ENCODE peak calls at places on chromosomes 5 and 9, in five cellular contexts. O is fibroblast of pulmonary artery, W is progenitor cell of endocrine pancreas, C is KBM-7, K is upper lobe of right lung. Z is an unnamed sample.

GRCh38 chr5:126433708-126434107 is 10.5 kb downstream of the GRAMD2B start:
- DNase-seq in O (peak; percentile 42), K (no peak), C (no peak), W (no peak), Z (peak; percentile 70)

GRCh38 chr5:78717674-78718073 is 69.1 kb upstream of the LHFPL2 start:
- DNase-seq in W (no peak), O (no peak), K (no peak), C (no peak), Z (no peak)

GRCh38 chr9:126468141-126468825 is 141.7 kb downstream of the MVB12B start:
- DNase-seq in K (peak; percentile 49), C (no peak), O (no peak), W (no peak), Z (no peak)

GRCh38 chr9:95822583-95823431 is 52.7 kb upstream of the ERCC6L2 start:
- DNase-seq in K (no peak), C (no peak), O (peak; percentile 83), W (no peak), Z (no peak)

GRCh38 chr5:36796171-36796570 is 80.4 kb upstream of the NIPBL start:
- DNase-seq in C (no peak), W (no peak), O (no peak), K (no peak), Z (no peak)

GRCh38 chr9:93072383-93072795 is 13.9 kb downstream of the SUSD3 start:
- DNase-seq in O (peak; percentile 37), W (no peak), C (no peak), K (no peak), Z (no peak)

GRCh38 chr5:11797132-11797531 is 107.1 kb downstream of the CTNND2 start:
- DNase-seq in K (no peak), W (no peak), O (no peak), C (no peak), Z (peak; percentile 33)

GRCh38 chr5:177302354-177303110 is 987 bp downstream of the RAB24 start:
- DNase-seq in O (no peak), K (no peak), W (no peak), C (no peak), Z (no peak)

GRCh38 chr9:2181794-2182193 is 166.6 kb downstream of the SMARCA2 start:
- DNase-seq in C (peak; percentile 55), W (no peak), K (no peak), O (peak; percentile 42), Z (peak; percentile 33)

GRCh38 chr5:81830602-81831001 is 79.7 kb upstream of the SSBP2 start:
- DNase-seq in O (no peak), C (peak; percentile 72), K (no peak), W (no peak), Z (no peak)

GRCh38 chr5:113128082-113128481 is 151.5 kb downstream of the DCP2 start:
- DNase-seq in C (no peak), K (no peak), W (no peak), O (no peak), Z (no peak)

GRCh38 chr5:108251350-108251749 is 130.5 kb downstream of the FBXL17 start:
- DNase-seq in W (no peak), C (no peak), O (peak; percentile 61), K (no peak), Z (no peak)

GRCh38 chr9:98185021-98185567 is 7.3 kb downstream of the CORO2A start:
- DNase-seq in K (no peak), C (no peak), O (no peak), W (no peak), Z (no peak)

GRCh38 chr5:57986746-57987145 is 473.1 kb downstream of the PLK2 start:
- DNase-seq in W (no peak), K (no peak), O (peak; percentile 58), C (no peak), Z (no peak)

GRCh38 chr9:126939821-126940221 is 25.2 kb downstream of the RALGPS1 start:
- DNase-seq in W (no peak), O (no peak), K (peak; percentile 71), C (no peak), Z (no peak)

GRCh38 chr5:2710910-2711309 is 40.6 kb downstream of the IRX2 start:
- DNase-seq in O (peak; percentile 20), W (no peak), K (no peak), C (no peak), Z (no peak)

GRCh38 chr5:61486476-61486875 is 154.4 kb downstream of the ZSWIM6 start:
- DNase-seq in W (no peak), C (no peak), K (no peak), O (no peak), Z (no peak)

GRCh38 chr5:171531638-171532037 is 112.2 kb downstream of the FGF18 start:
- DNase-seq in W (no peak), C (no peak), O (no peak), K (no peak), Z (no peak)

GRCh38 chr9:135778421-135778820 is 76.4 kb downstream of the KCNT1 start:
- DNase-seq in C (no peak), O (no peak), K (no peak), W (no peak), Z (no peak)

GRCh38 chr9:91948423-91949292 is 1.4 kb downstream of the ROR2 start:
- DNase-seq in C (no peak), W (peak; percentile 70), O (peak; percentile 67), K (peak; percentile 76), Z (no peak)

GRCh38 chr9:13485068-13485596 is 205.6 kb upstream of the MPDZ start:
- DNase-seq in C (no peak), W (no peak), O (peak; percentile 95), K (no peak), Z (no peak)

GRCh38 chr5:45399041-45399440 is 297.1 kb downstream of the HCN1 start:
- DNase-seq in W (no peak), K (no peak), O (no peak), C (no peak), Z (no peak)

GRCh38 chr9:89430995-89431394 is 66.9 kb downstream of the SEMA4D start:
- DNase-seq in W (no peak), K (no peak), C (no peak), O (no peak), Z (no peak)

GRCh38 chr9:81410201-81410600 is 279.1 kb downstream of the TLE1 start:
- DNase-seq in O (peak; percentile 42), W (no peak), K (no peak), C (no peak), Z (no peak)